ENCODE peak calls at places on chromosomes 16 and 17, in eight cellular contexts. B, R, I, C, P, X, Z and W are unnamed samples.
A peak's percentile ranks its signal among the peaks of the same experiment; 100 is the strongest.

GRCh38 chr17:73227944-73228343 is 33.7 kb downstream of the CPSF4L start:
- DNase-seq in I (no peak), P (no peak), Z (no peak), R (no peak), C (no peak), B (no peak), X (no peak), W (no peak)

GRCh38 chr17:60599220-60599619 is 773 bp upstream of the PPM1D start:
- DNase-seq in B (no peak), X (peak; percentile 41), C (no peak), P (no peak), Z (no peak), R (no peak), I (no peak), W (no peak)

GRCh38 chr16:88750854-88751253 is 34.2 kb downstream of the PIEZO1 start:
- DNase-seq in R (no peak), C (no peak), I (no peak), X (no peak), B (no peak), Z (no peak), P (no peak), W (no peak)

GRCh38 chr16:8370374-8371015 is 219.8 kb downstream of the TMEM114 start:
- DNase-seq in X (no peak), C (no peak), R (no peak), I (no peak), P (no peak), B (no peak), Z (no peak), W (no peak)

GRCh38 chr16:89168381-89169189 is 3.0 kb upstream of the CDH15 start:
- DNase-seq in I (no peak), B (no peak), Z (no peak), X (no peak), P (no peak), R (no peak), C (no peak), W (no peak)

GRCh38 chr16:66443269-66443652 is 16.2 kb downstream of the BEAN1 start:
- DNase-seq in B (no peak), R (no peak), Z (no peak), I (no peak), P (no peak), X (no peak), C (no peak), W (no peak)

GRCh38 chr17:39485555-39485954 is 24.3 kb downstream of the CDK12 start:
- DNase-seq in Z (peak; percentile 37), C (no peak), X (no peak), I (peak; percentile 83), B (peak; percentile 83), R (peak; percentile 78), P (no peak), W (no peak)

GRCh38 chr17:4920351-4921048 is 11.6 kb upstream of the GP1BA start:
- DNase-seq in I (no peak), C (no peak), R (no peak), P (no peak), B (no peak), Z (no peak), X (no peak), W (no peak)

GRCh38 chr17:60065136-60065535 is 13.6 kb downstream of the HEATR6 start:
- DNase-seq in Z (no peak), I (no peak), R (no peak), P (no peak), X (no peak), B (no peak), C (no peak), W (no peak)

GRCh38 chr16:23148513-23149266 is 562 bp downstream of the USP31 start:
- DNase-seq in R (peak; percentile 29), I (no peak), Z (peak; percentile 42), C (peak; percentile 65), X (no peak), P (peak; percentile 53), B (no peak), W (peak; percentile 36)